ENCODE peak calls at places on chromosomes 6 and 20, in five cellular contexts. One of them, this sample, is unnamed.

GRCh38 chr6:157867155-157867559 is 44.1 kb downstream of the SNX9 start:
- DNase-seq in fibroblast of the aortic adventitia: peak; percentile 62
- DNase-seq in WTC11: no peak
- DNase-seq in NCI-H510A: no peak
- DNase-seq in right lobe of liver: no peak
- DNase-seq in this sample: peak; percentile 29

GRCh38 chr6:100171533-100172321 is 177.7 kb upstream of the MCHR2 start:
- DNase-seq in fibroblast of the aortic adventitia: no peak
- DNase-seq in WTC11: no peak
- DNase-seq in NCI-H510A: no peak
- DNase-seq in right lobe of liver: no peak
- DNase-seq in this sample: no peak

GRCh38 chr20:37373020-37373592 is 27.2 kb downstream of the SRC start:
- DNase-seq in fibroblast of the aortic adventitia: no peak
- DNase-seq in WTC11: no peak
- DNase-seq in NCI-H510A: no peak
- DNase-seq in right lobe of liver: no peak
- DNase-seq in this sample: no peak

GRCh38 chr6:117266948-117267347 is 1.6 kb downstream of the VGLL2 start:
- DNase-seq in fibroblast of the aortic adventitia: no peak
- DNase-seq in WTC11: no peak
- DNase-seq in NCI-H510A: no peak
- DNase-seq in right lobe of liver: no peak
- DNase-seq in this sample: no peak

GRCh38 chr6:88119769-88120168 is 46.4 kb downstream of the CNR1 start:
- DNase-seq in fibroblast of the aortic adventitia: no peak
- DNase-seq in WTC11: no peak
- DNase-seq in NCI-H510A: no peak
- DNase-seq in right lobe of liver: no peak
- DNase-seq in this sample: no peak

GRCh38 chr6:75116946-75117345 is 88.9 kb downstream of the COL12A1 start:
- DNase-seq in fibroblast of the aortic adventitia: no peak
- DNase-seq in WTC11: no peak
- DNase-seq in NCI-H510A: no peak
- DNase-seq in right lobe of liver: no peak
- DNase-seq in this sample: no peak

GRCh38 chr6:138226011-138226410 is 7.7 kb upstream of the PBOV1 start:
- DNase-seq in fibroblast of the aortic adventitia: no peak
- DNase-seq in WTC11: no peak
- DNase-seq in NCI-H510A: no peak
- DNase-seq in right lobe of liver: no peak
- DNase-seq in this sample: no peak

GRCh38 chr6:5095236-5095635 is 10.1 kb downstream of the PPP1R3G start:
- DNase-seq in fibroblast of the aortic adventitia: no peak
- DNase-seq in WTC11: no peak
- DNase-seq in NCI-H510A: no peak
- DNase-seq in right lobe of liver: no peak
- DNase-seq in this sample: no peak

GRCh38 chr6:48889429-48889828 is 573.6 kb downstream of the MMUT start:
- DNase-seq in fibroblast of the aortic adventitia: no peak
- DNase-seq in WTC11: no peak
- DNase-seq in NCI-H510A: no peak
- DNase-seq in right lobe of liver: no peak
- DNase-seq in this sample: no peak

GRCh38 chr6:36958775-36959554 is 4.4 kb downstream of the PI16 start:
- DNase-seq in fibroblast of the aortic adventitia: no peak
- DNase-seq in WTC11: peak; percentile 75
- DNase-seq in NCI-H510A: no peak
- DNase-seq in right lobe of liver: no peak
- DNase-seq in this sample: no peak

GRCh38 chr6:34235605-34236422 is 859 bp upstream of the HMGA1 start:
- DNase-seq in fibroblast of the aortic adventitia: peak; percentile 61
- DNase-seq in WTC11: peak; percentile 91
- DNase-seq in NCI-H510A: peak; percentile 71
- DNase-seq in right lobe of liver: peak; percentile 73
- DNase-seq in this sample: peak; percentile 72

GRCh38 chr6:127748290-127748689 is 152.6 kb downstream of the THEMIS start:
- DNase-seq in fibroblast of the aortic adventitia: no peak
- DNase-seq in WTC11: no peak
- DNase-seq in NCI-H510A: no peak
- DNase-seq in right lobe of liver: no peak
- DNase-seq in this sample: no peak

GRCh38 chr6:111581957-111582356 is 23.7 kb downstream of the TRAF3IP2 start:
- DNase-seq in fibroblast of the aortic adventitia: no peak
- DNase-seq in WTC11: no peak
- DNase-seq in NCI-H510A: no peak
- DNase-seq in right lobe of liver: no peak
- DNase-seq in this sample: no peak

GRCh38 chr6:140779991-140780596 is 1352.6 kb upstream of the GJE1 start:
- DNase-seq in fibroblast of the aortic adventitia: no peak
- DNase-seq in WTC11: no peak
- DNase-seq in NCI-H510A: no peak
- DNase-seq in right lobe of liver: peak; percentile 44
- DNase-seq in this sample: no peak

GRCh38 chr20:25225642-25226432 is 22.0 kb upstream of the PYGB start:
- DNase-seq in fibroblast of the aortic adventitia: no peak
- DNase-seq in WTC11: no peak
- DNase-seq in NCI-H510A: no peak
- DNase-seq in right lobe of liver: no peak
- DNase-seq in this sample: no peak

GRCh38 chr6:24775520-24776058 is 852 bp downstream of the GMNN start:
- DNase-seq in fibroblast of the aortic adventitia: peak; percentile 54
- DNase-seq in WTC11: no peak
- DNase-seq in NCI-H510A: no peak
- DNase-seq in right lobe of liver: no peak
- DNase-seq in this sample: peak; percentile 51

GRCh38 chr6:71730284-71730683 is 156.1 kb upstream of the RIMS1 start:
- DNase-seq in fibroblast of the aortic adventitia: no peak
- DNase-seq in WTC11: no peak
- DNase-seq in NCI-H510A: no peak
- DNase-seq in right lobe of liver: no peak
- DNase-seq in this sample: no peak

GRCh38 chr6:5529733-5530132 is 268.4 kb downstream of the FARS2 start:
- DNase-seq in fibroblast of the aortic adventitia: peak; percentile 28
- DNase-seq in WTC11: no peak
- DNase-seq in NCI-H510A: no peak
- DNase-seq in right lobe of liver: peak; percentile 46
- DNase-seq in this sample: no peak

GRCh38 chr6:30684386-30685156 is 1.9 kb downstream of the PPP1R18 start:
- DNase-seq in fibroblast of the aortic adventitia: no peak
- DNase-seq in WTC11: no peak
- DNase-seq in NCI-H510A: no peak
- DNase-seq in right lobe of liver: peak; percentile 66
- DNase-seq in this sample: peak; percentile 71

GRCh38 chr20:32585519-32586127 is 490 bp upstream of the NOL4L start:
- DNase-seq in fibroblast of the aortic adventitia: no peak
- DNase-seq in WTC11: peak; percentile 59
- DNase-seq in NCI-H510A: no peak
- DNase-seq in right lobe of liver: no peak
- DNase-seq in this sample: peak; percentile 26

GRCh38 chr6:35810831-35811698 is 5.9 kb downstream of the LHFPL5 start:
- DNase-seq in fibroblast of the aortic adventitia: peak; percentile 24
- DNase-seq in WTC11: no peak
- DNase-seq in NCI-H510A: peak; percentile 47
- DNase-seq in right lobe of liver: no peak
- DNase-seq in this sample: no peak

GRCh38 chr6:110950443-110950842 is 8.1 kb upstream of the GTF3C6 start:
- DNase-seq in fibroblast of the aortic adventitia: no peak
- DNase-seq in WTC11: no peak
- DNase-seq in NCI-H510A: no peak
- DNase-seq in right lobe of liver: no peak
- DNase-seq in this sample: no peak

GRCh38 chr6:6825986-6826901 is 237.7 kb downstream of the LY86 start:
- DNase-seq in fibroblast of the aortic adventitia: no peak
- DNase-seq in WTC11: no peak
- DNase-seq in NCI-H510A: peak; percentile 34
- DNase-seq in right lobe of liver: no peak
- DNase-seq in this sample: no peak

GRCh38 chr20:34516874-34517542 is 786 bp downstream of the DYNLRB1 start:
- DNase-seq in fibroblast of the aortic adventitia: peak; percentile 20
- DNase-seq in WTC11: no peak
- DNase-seq in NCI-H510A: no peak
- DNase-seq in right lobe of liver: no peak
- DNase-seq in this sample: peak; percentile 51

GRCh38 chr20:37552415-37552814 is 24.7 kb upstream of the BLCAP start:
- DNase-seq in fibroblast of the aortic adventitia: no peak
- DNase-seq in WTC11: no peak
- DNase-seq in NCI-H510A: no peak
- DNase-seq in right lobe of liver: no peak
- DNase-seq in this sample: no peak

GRCh38 chr6:87396595-87397392 is 11.0 kb upstream of the CFAP206 start:
- DNase-seq in fibroblast of the aortic adventitia: no peak
- DNase-seq in WTC11: no peak
- DNase-seq in NCI-H510A: peak; percentile 18
- DNase-seq in right lobe of liver: no peak
- DNase-seq in this sample: no peak

GRCh38 chr6:56538851-56539250 is 103.8 kb downstream of the DST start:
- DNase-seq in fibroblast of the aortic adventitia: no peak
- DNase-seq in WTC11: no peak
- DNase-seq in NCI-H510A: no peak
- DNase-seq in right lobe of liver: no peak
- DNase-seq in this sample: no peak

GRCh38 chr20:62889411-62889810 is 27.8 kb upstream of the TCFL5 start:
- DNase-seq in fibroblast of the aortic adventitia: no peak
- DNase-seq in WTC11: no peak
- DNase-seq in NCI-H510A: no peak
- DNase-seq in right lobe of liver: no peak
- DNase-seq in this sample: no peak

GRCh38 chr6:34912715-34913464 is 23.8 kb downstream of the ANKS1A start:
- DNase-seq in fibroblast of the aortic adventitia: peak; percentile 56
- DNase-seq in WTC11: no peak
- DNase-seq in NCI-H510A: no peak
- DNase-seq in right lobe of liver: no peak
- DNase-seq in this sample: peak; percentile 25

GRCh38 chr6:20467437-20467836 is 65.8 kb downstream of the E2F3 start:
- DNase-seq in fibroblast of the aortic adventitia: no peak
- DNase-seq in WTC11: no peak
- DNase-seq in NCI-H510A: no peak
- DNase-seq in right lobe of liver: no peak
- DNase-seq in this sample: no peak

GRCh38 chr6:43924222-43924702 is 154.3 kb downstream of the VEGFA start:
- DNase-seq in fibroblast of the aortic adventitia: no peak
- DNase-seq in WTC11: no peak
- DNase-seq in NCI-H510A: no peak
- DNase-seq in right lobe of liver: no peak
- DNase-seq in this sample: peak; percentile 41

GRCh38 chr20:59835057-59835447 is 98.4 kb downstream of the SYCP2 start:
- DNase-seq in fibroblast of the aortic adventitia: no peak
- DNase-seq in WTC11: no peak
- DNase-seq in NCI-H510A: no peak
- DNase-seq in right lobe of liver: no peak
- DNase-seq in this sample: no peak

GRCh38 chr20:50245561-50246366 is 55.1 kb downstream of the CEBPB start:
- DNase-seq in fibroblast of the aortic adventitia: peak; percentile 52
- DNase-seq in WTC11: no peak
- DNase-seq in NCI-H510A: no peak
- DNase-seq in right lobe of liver: no peak
- DNase-seq in this sample: no peak

GRCh38 chr6:125558451-125558850 is 191.0 kb upstream of the HEY2 start:
- DNase-seq in fibroblast of the aortic adventitia: no peak
- DNase-seq in WTC11: no peak
- DNase-seq in NCI-H510A: no peak
- DNase-seq in right lobe of liver: no peak
- DNase-seq in this sample: no peak

GRCh38 chr6:168815229-168815628 is 374.2 kb downstream of the SMOC2 start:
- DNase-seq in fibroblast of the aortic adventitia: no peak
- DNase-seq in WTC11: peak; percentile 41
- DNase-seq in NCI-H510A: no peak
- DNase-seq in right lobe of liver: no peak
- DNase-seq in this sample: no peak

GRCh38 chr6:168852336-168852884 is 401.2 kb downstream of the THBS2 start:
- DNase-seq in fibroblast of the aortic adventitia: no peak
- DNase-seq in WTC11: no peak
- DNase-seq in NCI-H510A: no peak
- DNase-seq in right lobe of liver: no peak
- DNase-seq in this sample: no peak

GRCh38 chr6:160667854-160668481 is 3.9 kb upstream of the LPA start:
- DNase-seq in fibroblast of the aortic adventitia: no peak
- DNase-seq in WTC11: peak; percentile 76
- DNase-seq in NCI-H510A: no peak
- DNase-seq in right lobe of liver: peak; percentile 74
- DNase-seq in this sample: no peak

GRCh38 chr20:11919046-11919445 is 1.4 kb downstream of the BTBD3 start:
- DNase-seq in fibroblast of the aortic adventitia: no peak
- DNase-seq in WTC11: no peak
- DNase-seq in NCI-H510A: peak; percentile 89
- DNase-seq in right lobe of liver: no peak
- DNase-seq in this sample: no peak

GRCh38 chr6:157087974-157088373 is 235.3 kb downstream of the TMEM242 start:
- DNase-seq in fibroblast of the aortic adventitia: no peak
- DNase-seq in WTC11: no peak
- DNase-seq in NCI-H510A: no peak
- DNase-seq in right lobe of liver: no peak
- DNase-seq in this sample: no peak

GRCh38 chr6:81003156-81003555 is 749.3 kb downstream of the TENT5A start:
- DNase-seq in fibroblast of the aortic adventitia: peak; percentile 46
- DNase-seq in WTC11: no peak
- DNase-seq in NCI-H510A: no peak
- DNase-seq in right lobe of liver: no peak
- DNase-seq in this sample: no peak